ENCODE peak calls at places on chromosomes 5 and 9, in six cellular contexts. One of them, this sample, is unnamed.
A peak's percentile ranks its signal among the peaks of the same experiment; 100 is the strongest.

GRCh38 chr5:33641722-33642505 is 201.1 kb downstream of the TARS1 start:
- DNase-seq in sigmoid colon: no peak
- DNase-seq in breast epithelium: no peak
- DNase-seq in SK-N-SH: no peak
- DNase-seq in spleen: no peak
- DNase-seq in GM23338: peak; percentile 12
- DNase-seq in this sample: no peak

GRCh38 chr5:38707352-38708324 is 138.2 kb upstream of the OSMR start:
- DNase-seq in sigmoid colon: no peak
- DNase-seq in breast epithelium: no peak
- DNase-seq in SK-N-SH: peak; percentile 48
- DNase-seq in spleen: no peak
- DNase-seq in GM23338: no peak
- DNase-seq in this sample: no peak

GRCh38 chr5:60522299-60522915 is 177.6 kb downstream of the DEPDC1B start:
- DNase-seq in sigmoid colon: no peak
- DNase-seq in breast epithelium: no peak
- DNase-seq in SK-N-SH: peak; percentile 20
- DNase-seq in spleen: no peak
- DNase-seq in GM23338: no peak
- DNase-seq in this sample: no peak

GRCh38 chr5:61631438-61631941 is 299.4 kb downstream of the ZSWIM6 start:
- DNase-seq in sigmoid colon: peak; percentile 89
- DNase-seq in breast epithelium: peak; percentile 40
- DNase-seq in SK-N-SH: no peak
- DNase-seq in spleen: no peak
- DNase-seq in GM23338: peak; percentile 33
- DNase-seq in this sample: no peak

GRCh38 chr5:32280656-32281081 is 32.1 kb downstream of the MTMR12 start:
- DNase-seq in sigmoid colon: no peak
- DNase-seq in breast epithelium: no peak
- DNase-seq in SK-N-SH: no peak
- DNase-seq in spleen: no peak
- DNase-seq in GM23338: no peak
- DNase-seq in this sample: no peak

GRCh38 chr9:82140471-82140870 is 151.9 kb downstream of the SPATA31D1 start:
- DNase-seq in sigmoid colon: no peak
- DNase-seq in breast epithelium: no peak
- DNase-seq in SK-N-SH: no peak
- DNase-seq in spleen: no peak
- DNase-seq in GM23338: no peak
- DNase-seq in this sample: no peak

GRCh38 chr9:120619751-120620655 is 40.0 kb upstream of the CDK5RAP2 start:
- DNase-seq in sigmoid colon: no peak
- DNase-seq in breast epithelium: peak; percentile 43
- DNase-seq in SK-N-SH: peak; percentile 67
- DNase-seq in spleen: no peak
- DNase-seq in GM23338: peak; percentile 84
- DNase-seq in this sample: peak; percentile 68

GRCh38 chr5:137921931-137922330 is 32.7 kb downstream of the PKD2L2 start:
- DNase-seq in sigmoid colon: no peak
- DNase-seq in breast epithelium: no peak
- DNase-seq in SK-N-SH: no peak
- DNase-seq in spleen: no peak
- DNase-seq in GM23338: no peak
- DNase-seq in this sample: no peak

GRCh38 chr9:87520172-87520683 is 22.6 kb downstream of the DAPK1 start:
- DNase-seq in sigmoid colon: no peak
- DNase-seq in breast epithelium: no peak
- DNase-seq in SK-N-SH: no peak
- DNase-seq in spleen: no peak
- DNase-seq in GM23338: no peak
- DNase-seq in this sample: no peak

GRCh38 chr5:154076240-154076922 is 37.6 kb downstream of the MFAP3 start:
- DNase-seq in sigmoid colon: no peak
- DNase-seq in breast epithelium: no peak
- DNase-seq in SK-N-SH: no peak
- DNase-seq in spleen: no peak
- DNase-seq in GM23338: no peak
- DNase-seq in this sample: no peak

GRCh38 chr5:94422819-94423218 is 195.6 kb downstream of the KIAA0825 start:
- DNase-seq in sigmoid colon: no peak
- DNase-seq in breast epithelium: no peak
- DNase-seq in SK-N-SH: no peak
- DNase-seq in spleen: no peak
- DNase-seq in GM23338: peak; percentile 14
- DNase-seq in this sample: no peak

DNA sequence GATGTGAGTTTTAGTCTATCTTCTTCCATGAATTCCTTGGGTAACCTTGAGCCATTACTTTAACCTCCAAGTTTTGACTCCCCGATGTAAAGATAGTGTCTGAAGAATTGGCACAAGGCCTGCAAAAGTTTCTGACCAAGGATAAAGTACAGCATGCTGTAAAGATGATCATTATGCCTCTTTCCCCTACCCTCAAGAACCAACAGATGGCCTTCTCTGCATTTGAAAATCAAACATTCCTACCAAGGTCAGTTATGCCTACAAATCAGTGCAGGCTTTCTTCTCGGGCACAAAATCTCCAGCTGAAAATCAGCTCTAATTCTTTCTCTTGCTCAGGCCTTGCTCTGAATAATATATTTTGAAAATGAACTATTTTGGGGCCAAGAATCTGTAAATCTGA is 59.8 kb downstream of the PPP2R2B start:
- DNase-seq in sigmoid colon: no peak
- DNase-seq in breast epithelium: no peak
- DNase-seq in SK-N-SH: no peak
- DNase-seq in spleen: no peak
- DNase-seq in GM23338: no peak
- DNase-seq in this sample: no peak
- TF ChIP-seq POLR2AphosphoS5 in sigmoid colon: no peak
- TF ChIP-seq POLR2AphosphoS5 in breast epithelium: no peak
- TF ChIP-seq POLR2AphosphoS5 in SK-N-SH: no peak
- TF ChIP-seq POLR2AphosphoS5 in spleen: no peak
- TF ChIP-seq POLR2AphosphoS5 in GM23338: no peak
- TF ChIP-seq POLR2AphosphoS5 in this sample: no peak

GRCh38 chr9:99509291-99509826 is 287.3 kb downstream of the SEC61B start:
- DNase-seq in sigmoid colon: no peak
- DNase-seq in breast epithelium: no peak
- DNase-seq in SK-N-SH: no peak
- DNase-seq in spleen: no peak
- DNase-seq in GM23338: no peak
- DNase-seq in this sample: no peak

GRCh38 chr9:99511723-99512122 is 289.6 kb downstream of the SEC61B start:
- DNase-seq in sigmoid colon: no peak
- DNase-seq in breast epithelium: no peak
- DNase-seq in SK-N-SH: no peak
- DNase-seq in spleen: no peak
- DNase-seq in GM23338: peak; percentile 61
- DNase-seq in this sample: no peak

GRCh38 chr9:99506781-99507305 is 284.8 kb downstream of the SEC61B start:
- DNase-seq in sigmoid colon: no peak
- DNase-seq in breast epithelium: no peak
- DNase-seq in SK-N-SH: no peak
- DNase-seq in spleen: no peak
- DNase-seq in GM23338: no peak
- DNase-seq in this sample: no peak

GRCh38 chr9:99513441-99514112 is 291.5 kb downstream of the SEC61B start:
- DNase-seq in sigmoid colon: no peak
- DNase-seq in breast epithelium: no peak
- DNase-seq in SK-N-SH: no peak
- DNase-seq in spleen: no peak
- DNase-seq in GM23338: no peak
- DNase-seq in this sample: no peak

DNA sequence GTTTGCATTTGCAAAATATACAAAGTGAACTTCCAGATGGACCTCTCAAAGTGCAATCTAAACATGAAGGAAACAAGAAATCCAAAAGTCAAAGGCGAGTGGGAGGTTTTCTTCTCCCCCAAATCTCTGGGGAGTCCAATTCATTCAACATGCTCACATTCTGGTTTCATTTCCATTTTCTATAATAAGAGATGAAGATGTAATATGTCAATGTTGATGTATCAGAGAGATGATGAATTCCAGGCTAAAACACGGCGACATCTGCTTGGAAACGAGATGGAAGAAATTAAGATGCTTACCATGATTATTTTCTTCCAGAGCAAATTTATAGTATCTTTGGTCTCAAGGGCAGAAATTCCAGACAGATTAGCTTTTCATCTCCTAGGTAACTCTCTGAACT is 287.8 kb downstream of the SEC61B start:
- DNase-seq in sigmoid colon: no peak
- DNase-seq in breast epithelium: no peak
- DNase-seq in SK-N-SH: peak; percentile 48
- DNase-seq in spleen: no peak
- DNase-seq in GM23338: no peak
- DNase-seq in this sample: no peak
- TF ChIP-seq POLR2AphosphoS5 in sigmoid colon: no peak
- TF ChIP-seq POLR2AphosphoS5 in breast epithelium: no peak
- TF ChIP-seq POLR2AphosphoS5 in SK-N-SH: peak; percentile 28
- TF ChIP-seq POLR2AphosphoS5 in spleen: no peak
- TF ChIP-seq POLR2AphosphoS5 in GM23338: no peak
- TF ChIP-seq POLR2AphosphoS5 in this sample: no peak

DNA sequence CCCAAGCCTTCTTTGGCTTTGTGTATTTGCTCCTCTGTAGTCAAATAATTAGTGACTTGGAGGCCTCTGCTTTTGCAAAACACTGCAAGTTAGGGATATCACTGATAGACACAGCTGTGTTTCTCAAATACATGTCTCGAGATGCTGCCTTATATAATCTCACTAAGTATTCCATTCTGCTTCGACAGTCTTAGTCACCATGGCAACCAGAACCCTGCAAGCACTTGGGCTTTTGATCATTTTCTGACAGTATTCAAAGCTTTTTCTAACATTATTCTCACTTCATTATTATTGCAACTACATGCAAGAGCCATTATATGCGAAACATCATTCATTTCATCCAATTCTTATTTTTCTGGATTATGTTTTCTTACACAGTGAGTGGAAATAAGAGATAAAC is 94.1 kb downstream of the SCAI start:
- DNase-seq in sigmoid colon: no peak
- DNase-seq in breast epithelium: no peak
- DNase-seq in SK-N-SH: no peak
- DNase-seq in spleen: no peak
- DNase-seq in GM23338: no peak
- DNase-seq in this sample: no peak
- TF ChIP-seq POLR2AphosphoS5 in sigmoid colon: no peak
- TF ChIP-seq POLR2AphosphoS5 in breast epithelium: no peak
- TF ChIP-seq POLR2AphosphoS5 in SK-N-SH: no peak
- TF ChIP-seq POLR2AphosphoS5 in spleen: no peak
- TF ChIP-seq POLR2AphosphoS5 in GM23338: no peak
- TF ChIP-seq POLR2AphosphoS5 in this sample: no peak

DNA sequence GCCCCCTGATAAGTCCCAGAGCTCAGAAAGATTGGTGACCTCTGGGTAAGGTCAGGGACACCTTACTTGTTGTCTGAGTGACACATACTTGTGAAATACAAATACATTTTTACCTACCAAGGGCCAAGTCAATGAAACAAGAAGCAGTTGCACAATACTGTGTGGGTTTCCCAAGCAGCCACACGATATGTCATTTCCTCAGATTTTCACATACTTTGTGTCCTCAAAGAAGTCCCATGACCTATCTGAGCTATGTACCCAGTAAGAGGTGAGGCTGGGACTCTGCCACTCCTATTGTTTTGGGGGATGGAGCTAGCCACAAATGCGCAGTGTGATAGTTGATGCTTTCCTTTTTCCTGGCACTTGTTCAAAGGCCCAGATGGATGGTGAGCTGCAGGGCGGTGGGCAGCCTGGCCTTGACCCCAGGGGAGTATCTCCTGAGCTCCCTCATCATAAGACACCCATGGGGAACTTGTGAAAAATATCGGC is 4.8 kb upstream of the SLC25A51 start:
- DNase-seq in sigmoid colon: peak; percentile 35
- DNase-seq in breast epithelium: no peak
- DNase-seq in SK-N-SH: no peak
- DNase-seq in spleen: peak; percentile 75
- DNase-seq in GM23338: no peak
- DNase-seq in this sample: no peak
- TF ChIP-seq POLR2AphosphoS5 in sigmoid colon: no peak
- TF ChIP-seq POLR2AphosphoS5 in breast epithelium: no peak
- TF ChIP-seq POLR2AphosphoS5 in SK-N-SH: no peak
- TF ChIP-seq POLR2AphosphoS5 in spleen: peak; percentile 15
- TF ChIP-seq POLR2AphosphoS5 in GM23338: no peak
- TF ChIP-seq POLR2AphosphoS5 in this sample: no peak

GRCh38 chr5:139391570-139392323 is 2.0 kb upstream of the MZB1 start:
- DNase-seq in sigmoid colon: no peak
- DNase-seq in breast epithelium: no peak
- DNase-seq in SK-N-SH: no peak
- DNase-seq in spleen: no peak
- DNase-seq in GM23338: peak; percentile 59
- DNase-seq in this sample: no peak
- TF ChIP-seq POLR2AphosphoS5 in sigmoid colon: no peak
- TF ChIP-seq POLR2AphosphoS5 in breast epithelium: no peak
- TF ChIP-seq POLR2AphosphoS5 in SK-N-SH: no peak
- TF ChIP-seq POLR2AphosphoS5 in spleen: no peak
- TF ChIP-seq POLR2AphosphoS5 in GM23338: no peak
- TF ChIP-seq POLR2AphosphoS5 in this sample: no peak

DNA sequence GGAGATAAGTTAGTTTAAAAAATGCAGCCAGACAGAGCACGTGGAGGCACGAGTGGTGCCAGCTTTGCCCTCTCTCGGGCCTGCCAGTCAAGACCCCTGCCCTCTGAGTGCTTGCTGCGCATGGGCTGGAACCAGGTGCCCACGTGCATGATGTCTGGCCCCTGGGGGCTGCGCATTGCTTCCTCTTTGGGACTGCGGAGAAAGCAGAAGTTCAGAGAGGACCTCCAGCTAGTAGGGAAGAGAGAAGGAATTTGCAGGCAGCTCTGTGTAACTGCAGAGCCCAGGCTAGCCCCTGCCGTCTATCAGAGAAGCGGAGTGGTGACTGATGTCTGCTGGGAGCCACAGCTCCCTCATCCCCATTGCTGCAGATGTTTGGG is 9.7 kb upstream of the RNU6ATAC start:
- DNase-seq in sigmoid colon: peak; percentile 66
- DNase-seq in breast epithelium: no peak
- DNase-seq in SK-N-SH: no peak
- DNase-seq in spleen: peak; percentile 85
- DNase-seq in GM23338: no peak
- DNase-seq in this sample: no peak
- TF ChIP-seq POLR2AphosphoS5 in sigmoid colon: no peak
- TF ChIP-seq POLR2AphosphoS5 in breast epithelium: no peak
- TF ChIP-seq POLR2AphosphoS5 in SK-N-SH: no peak
- TF ChIP-seq POLR2AphosphoS5 in spleen: peak; percentile 42
- TF ChIP-seq POLR2AphosphoS5 in GM23338: no peak
- TF ChIP-seq POLR2AphosphoS5 in this sample: no peak

GRCh38 chr9:84851935-84852585 is 182.5 kb downstream of the NTRK2 start:
- DNase-seq in sigmoid colon: no peak
- DNase-seq in breast epithelium: peak; percentile 83
- DNase-seq in SK-N-SH: no peak
- DNase-seq in spleen: no peak
- DNase-seq in GM23338: peak; percentile 71
- DNase-seq in this sample: peak; percentile 34
- TF ChIP-seq POLR2AphosphoS5 in sigmoid colon: peak; percentile 25
- TF ChIP-seq POLR2AphosphoS5 in breast epithelium: no peak
- TF ChIP-seq POLR2AphosphoS5 in SK-N-SH: no peak
- TF ChIP-seq POLR2AphosphoS5 in spleen: no peak
- TF ChIP-seq POLR2AphosphoS5 in GM23338: no peak
- TF ChIP-seq POLR2AphosphoS5 in this sample: no peak

DNA sequence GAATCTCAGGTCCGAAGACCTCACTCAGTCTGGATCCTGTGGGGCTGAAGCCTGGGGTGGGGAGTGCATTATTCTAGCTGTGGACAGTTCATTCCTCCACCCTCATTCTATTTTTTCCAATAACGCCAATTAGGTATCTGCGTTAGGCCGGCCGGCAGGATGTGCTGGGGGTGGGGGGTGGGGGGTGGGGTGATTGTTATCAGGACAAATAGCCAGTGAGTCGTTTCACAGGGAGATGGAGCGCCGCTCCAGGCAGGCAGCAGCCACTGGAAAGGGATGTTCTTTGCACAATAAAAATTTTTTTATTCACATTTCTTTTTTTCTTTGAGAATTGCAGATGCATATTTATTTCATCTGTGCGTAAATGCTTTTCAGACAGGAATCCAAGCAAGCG is 4.0 kb downstream of the LMX1B start:
- DNase-seq in sigmoid colon: no peak
- DNase-seq in breast epithelium: no peak
- DNase-seq in SK-N-SH: peak; percentile 54
- DNase-seq in spleen: no peak
- DNase-seq in GM23338: peak; percentile 37
- DNase-seq in this sample: no peak
- TF ChIP-seq POLR2AphosphoS5 in sigmoid colon: no peak
- TF ChIP-seq POLR2AphosphoS5 in breast epithelium: no peak
- TF ChIP-seq POLR2AphosphoS5 in SK-N-SH: no peak
- TF ChIP-seq POLR2AphosphoS5 in spleen: no peak
- TF ChIP-seq POLR2AphosphoS5 in GM23338: no peak
- TF ChIP-seq POLR2AphosphoS5 in this sample: no peak

This sample was measured in stomach.